ENCODE peak calls at places on chromosomes 11 and 22, in ten cellular contexts. M is omental fat pad; B is endothelial cell; C is RWPE1; G is SK-N-SH; L is activated CD8-positive, alpha-beta memory T cell treated with anti-CD3 and anti-CD28 coated beads, Interleukin-2, amount 50 U/mL, for 4 hours; A is NCI-H1417 treated with DMSO at 0.1 percent for 48 hours; S is iPS DF 19.7; U is Calu3; Y is skeletal muscle cell. E is an unnamed sample.

GRCh38 chr11:20031155-20032001 is 128.9 kb downstream of the DBX1 start:
- DNase-seq in M (no peak), B (no peak), C (no peak), G (no peak), L (no peak), A (no peak), S (no peak), U (peak; percentile 7), Y (peak; percentile 81), E (no peak)

GRCh38 chr11:132056689-132057088 is 686.3 kb downstream of the NTM start:
- DNase-seq in M (no peak), B (no peak), C (no peak), G (no peak), L (no peak), A (no peak), S (no peak), U (no peak), Y (peak; percentile 77), E (no peak)

GRCh38 chr22:46977656-46978343 is 215.3 kb downstream of the TBC1D22A start:
- DNase-seq in M (no peak), B (no peak), C (no peak), G (no peak), L (no peak), A (no peak), S (no peak), U (no peak), Y (no peak), E (no peak)

GRCh38 chr11:12267921-12268320 is 109.5 kb upstream of the PARVA start:
- DNase-seq in M (no peak), B (no peak), C (no peak), G (no peak), L (no peak), A (no peak), S (no peak), U (no peak), Y (no peak), E (no peak)

GRCh38 chr11:16191852-16192240 is 164.5 kb downstream of the SOX6 start:
- DNase-seq in M (no peak), B (no peak), C (no peak), G (peak; percentile 47), L (no peak), A (no peak), S (no peak), U (no peak), Y (no peak), E (no peak)

GRCh38 chr22:28441720-28442263 is 237.8 kb downstream of the TTC28 start:
- DNase-seq in M (no peak), B (no peak), C (peak; percentile 2), G (peak; percentile 27), L (no peak), A (no peak), S (no peak), U (no peak), Y (no peak), E (no peak)

GRCh38 chr11:47104337-47104950 is 72.2 kb downstream of the ARFGAP2 start:
- DNase-seq in M (no peak), B (no peak), C (no peak), G (no peak), L (no peak), A (no peak), S (peak; percentile 28), U (no peak), Y (peak; percentile 55), E (no peak)

GRCh38 chr11:88623536-88623935 is 286.0 kb upstream of the CTSC start:
- DNase-seq in M (no peak), B (no peak), C (no peak), G (no peak), L (no peak), A (no peak), S (no peak), U (no peak), Y (no peak), E (no peak)

GRCh38 chr22:45996241-45997076 is 19.5 kb upstream of the WNT7B start:
- DNase-seq in M (no peak), B (no peak), C (no peak), G (no peak), L (no peak), A (no peak), S (no peak), U (no peak), Y (no peak), E (no peak)

GRCh38 chr11:62472063-62472884 is 53.4 kb downstream of the SCGB1A1 start:
- DNase-seq in M (no peak), B (no peak), C (peak; percentile 64), G (peak; percentile 40), L (no peak), A (no peak), S (no peak), U (peak; percentile 16), Y (peak; percentile 24), E (no peak)

GRCh38 chr22:39712938-39713525 is 142.5 kb downstream of the CACNA1I start:
- DNase-seq in M (no peak), B (no peak), C (no peak), G (no peak), L (no peak), A (no peak), S (no peak), U (no peak), Y (no peak), E (no peak)

GRCh38 chr11:79040348-79040747 is 400.5 kb downstream of the TENM4 start:
- DNase-seq in M (no peak), B (no peak), C (no peak), G (no peak), L (no peak), A (no peak), S (no peak), U (no peak), Y (no peak), E (no peak)

GRCh38 chr11:13054278-13054677 is 45.2 kb downstream of the RASSF10 start:
- DNase-seq in M (no peak), B (no peak), C (no peak), G (no peak), L (no peak), A (no peak), S (no peak), U (no peak), Y (no peak), E (no peak)

GRCh38 chr11:911031-911889 is 650 bp upstream of the CHID1 start:
- DNase-seq in M (peak; percentile 34), B (no peak), C (peak; percentile 68), G (no peak), L (peak; percentile 41), A (no peak), S (no peak), U (peak; percentile 36), Y (no peak), E (no peak)

GRCh38 chr22:21641417-21641794 is 696 bp upstream of the SDF2L1 start:
- DNase-seq in M (no peak), B (peak; percentile 59), C (no peak), G (peak; percentile 76), L (no peak), A (no peak), S (no peak), U (peak; percentile 68), Y (no peak), E (no peak)

GRCh38 chr22:46574993-46575914 is 37.8 kb upstream of the CELSR1 start:
- DNase-seq in M (no peak), B (peak; percentile 64), C (no peak), G (peak; percentile 85), L (peak; percentile 15), A (no peak), S (no peak), U (peak; percentile 78), Y (no peak), E (no peak)

GRCh38 chr11:17923213-17923612 is 89.6 kb downstream of the SERGEF start:
- DNase-seq in M (no peak), B (no peak), C (no peak), G (no peak), L (no peak), A (no peak), S (no peak), U (no peak), Y (no peak), E (no peak)

GRCh38 chr11:125944350-125945010 is 1.4 kb upstream of the VSIG10L2 start:
- DNase-seq in M (no peak), B (no peak), C (no peak), G (no peak), L (no peak), A (no peak), S (no peak), U (no peak), Y (no peak), E (no peak)

GRCh38 chr22:19710020-19710768 is 4.1 kb upstream of the SEPTIN5 start:
- DNase-seq in M (no peak), B (no peak), C (no peak), G (no peak), L (no peak), A (no peak), S (no peak), U (no peak), Y (no peak), E (no peak)

GRCh38 chr11:28822596-28822995 is 714.4 kb downstream of the METTL15 start:
- DNase-seq in M (no peak), B (no peak), C (no peak), G (no peak), L (no peak), A (no peak), S (no peak), U (no peak), Y (no peak), E (no peak)

GRCh38 chr22:43643362-43643761 is 168.7 kb downstream of the EFCAB6 start:
- DNase-seq in M (no peak), B (no peak), C (no peak), G (no peak), L (no peak), A (no peak), S (no peak), U (no peak), Y (no peak), E (no peak)

GRCh38 chr22:47065756-47066615 is 303.5 kb downstream of the TBC1D22A start:
- DNase-seq in M (no peak), B (no peak), C (no peak), G (no peak), L (no peak), A (no peak), S (no peak), U (no peak), Y (no peak), E (no peak)

GRCh38 chr22:35987487-35987886 is 41.1 kb downstream of the RBFOX2 start:
- DNase-seq in M (no peak), B (no peak), C (no peak), G (peak; percentile 18), L (no peak), A (no peak), S (no peak), U (no peak), Y (no peak), E (no peak)

GRCh38 chr11:2305862-2306823 is 4.3 kb downstream of the TSPAN32 start:
- DNase-seq in M (peak; percentile 23), B (no peak), C (no peak), G (peak; percentile 46), L (no peak), A (no peak), S (no peak), U (no peak), Y (peak; percentile 42), E (no peak)

GRCh38 chr11:119810478-119811232 is 81.7 kb upstream of the NECTIN1 start:
- DNase-seq in M (no peak), B (no peak), C (peak; percentile 38), G (no peak), L (no peak), A (no peak), S (no peak), U (no peak), Y (no peak), E (no peak)

GRCh38 chr11:95653099-95653498 is 136.5 kb downstream of the FAM76B start:
- DNase-seq in M (no peak), B (no peak), C (no peak), G (no peak), L (no peak), A (no peak), S (no peak), U (no peak), Y (no peak), E (no peak)

GRCh38 chr22:20803696-20804324 is 29.9 kb downstream of the SERPIND1 start:
- DNase-seq in M (no peak), B (peak; percentile 46), C (no peak), G (peak; percentile 71), L (peak; percentile 34), A (no peak), S (no peak), U (peak; percentile 57), Y (no peak), E (no peak)

GRCh38 chr22:23268139-23268712 is 87.9 kb downstream of the BCR start:
- DNase-seq in M (no peak), B (no peak), C (no peak), G (no peak), L (no peak), A (no peak), S (no peak), U (no peak), Y (no peak), E (no peak)